ENCODE peak calls at places on chromosomes 3 and 15, in four cellular contexts. Z is ovary, V is astrocyte of the spinal cord, S is uterus. I is an unnamed sample.

GRCh38 chr3:38165722-38166387 is 518 bp downstream of the OXSR1 start:
- DNase-seq in S (peak; percentile 55), V (peak; percentile 31), Z (no peak), I (peak; percentile 38)

GRCh38 chr15:62739507-62739906 is 303.0 kb upstream of the TPM1 start:
- DNase-seq in S (no peak), V (peak; percentile 37), Z (no peak), I (peak; percentile 42)

GRCh38 chr3:13654330-13655073 is 105.6 kb downstream of the FBLN2 start:
- DNase-seq in S (no peak), Z (no peak), V (no peak), I (no peak)

GRCh38 chr3:127006781-127007436 is 24.0 kb downstream of the PLXNA1 start:
- DNase-seq in S (no peak), Z (no peak), V (no peak), I (no peak)

GRCh38 chr3:41274944-41275668 is 75.8 kb downstream of the CTNNB1 start:
- DNase-seq in S (no peak), Z (no peak), V (peak; percentile 63), I (peak; percentile 94)

GRCh38 chr15:72785452-72786243 is 2.1 kb upstream of the ADPGK start:
- DNase-seq in V (peak; percentile 87), Z (no peak), S (no peak), I (peak; percentile 60)

GRCh38 chr3:127034195-127034989 is 51.5 kb downstream of the PLXNA1 start:
- DNase-seq in Z (no peak), V (no peak), S (no peak), I (no peak)

GRCh38 chr3:97495896-97496295 is 268.7 kb upstream of the ARL6 start:
- DNase-seq in Z (no peak), V (no peak), S (no peak), I (no peak)

GRCh38 chr15:96336643-96337353 is 6.3 kb downstream of the NR2F2 start:
- DNase-seq in Z (peak; percentile 18), V (peak; percentile 51), S (no peak), I (no peak)

GRCh38 chr3:144085964-144086363 is 114.3 kb downstream of the DIPK2A start:
- DNase-seq in S (no peak), Z (no peak), V (peak; percentile 59), I (peak; percentile 14)

GRCh38 chr15:64379216-64379960 is 1.9 kb downstream of the PCLAF start:
- DNase-seq in V (peak; percentile 4), Z (no peak), S (no peak), I (peak; percentile 63)

GRCh38 chr15:75723847-75724660 is 11.4 kb upstream of the CSPG4 start:
- DNase-seq in S (peak; percentile 93), Z (peak; percentile 84), V (peak; percentile 96), I (peak; percentile 85)

GRCh38 chr15:82843561-82843960 is 34.1 kb downstream of the WHAMM start:
- DNase-seq in Z (no peak), V (no peak), S (no peak), I (no peak)

GRCh38 chr15:39125904-39126303 is 455.0 kb upstream of the THBS1 start:
- DNase-seq in S (no peak), Z (no peak), V (peak; percentile 57), I (no peak)

GRCh38 chr3:103055021-103055420 is 620.2 kb downstream of the ZPLD1 start:
- DNase-seq in Z (no peak), S (no peak), V (no peak), I (no peak)

GRCh38 chr3:191792580-191792979 is 331.6 kb downstream of the PYDC2 start:
- DNase-seq in S (no peak), V (no peak), Z (no peak), I (no peak)

GRCh38 chr3:68017069-68017468 is 362.7 kb upstream of the SUCLG2 start:
- DNase-seq in V (no peak), S (no peak), Z (no peak), I (no peak)

GRCh38 chr3:54159917-54160316 is 37.6 kb downstream of the CACNA2D3 start:
- DNase-seq in Z (no peak), V (no peak), S (no peak), I (no peak)

GRCh38 chr3:194042947-194043346 is 93.0 kb upstream of the HES1 start:
- DNase-seq in Z (no peak), S (no peak), V (peak; percentile 60), I (peak; percentile 47)

GRCh38 chr3:158167737-158168469 is 58.0 kb downstream of the RSRC1 start:
- DNase-seq in Z (no peak), V (peak; percentile 96), S (no peak), I (peak; percentile 95)

GRCh38 chr15:44490628-44491027 is 46.3 kb upstream of the EIF3J start:
- DNase-seq in Z (no peak), S (no peak), V (peak; percentile 15), I (peak; percentile 72)

GRCh38 chr15:44489464-44489863 is 47.5 kb upstream of the EIF3J start:
- DNase-seq in S (no peak), Z (no peak), V (peak; percentile 90), I (peak; percentile 88)

GRCh38 chr15:44482088-44482487 is 54.7 kb downstream of the CTDSPL2 start:
- DNase-seq in V (no peak), S (no peak), Z (no peak), I (no peak)

DNA sequence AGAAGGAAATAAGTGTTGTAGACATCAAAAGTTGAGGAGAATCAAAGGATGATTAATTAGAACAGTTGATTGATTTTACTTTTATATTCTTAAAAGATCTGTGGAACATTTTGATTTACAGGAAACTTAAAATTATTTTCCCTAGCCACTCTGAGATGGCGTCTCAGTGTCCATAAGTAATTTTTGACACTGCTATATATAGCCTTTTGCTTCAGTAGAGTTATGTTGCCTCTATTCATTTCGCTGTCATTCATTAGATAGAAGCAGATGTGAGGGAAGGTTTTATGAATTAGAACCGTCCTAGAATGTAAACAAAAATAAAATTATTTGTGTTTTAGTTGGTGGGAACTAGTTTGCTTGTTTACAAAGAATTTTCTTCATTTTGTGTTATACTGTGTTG is 51.1 kb upstream of the EIF3J start:
- DNase-seq in V (no peak), S (no peak), Z (no peak), I (no peak)
- H3K4me3 ChIP-seq in V (no peak overlapping the region), S (no peak overlapping the region), Z (no peak overlapping the region), I (no peak overlapping the region)

DNA sequence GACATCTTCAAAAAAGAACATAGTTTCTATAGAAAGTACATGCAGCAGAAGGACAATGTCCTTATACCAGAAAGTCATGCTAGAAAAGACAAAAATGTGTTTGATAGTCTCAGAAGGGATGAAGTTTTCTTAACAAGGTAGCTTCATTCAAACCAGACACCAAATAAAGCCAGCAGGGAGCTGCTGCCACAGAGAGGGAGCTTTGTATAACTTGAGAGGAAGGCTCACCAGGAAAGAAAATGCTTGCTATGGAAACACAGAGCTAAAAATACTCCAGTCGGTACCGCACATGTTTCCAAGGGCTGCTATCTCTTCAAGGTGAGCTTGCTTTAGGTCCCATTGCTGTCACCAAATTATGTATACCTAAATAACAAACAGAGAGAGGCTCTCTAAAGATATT is 1074.8 kb upstream of the ALCAM start:
- DNase-seq in Z (no peak), V (peak; percentile 62), S (no peak), I (no peak)
- H3K4me3 ChIP-seq in Z (peak overlapping the region; percentile 8), V (peak overlapping the region; percentile 4), S (no peak overlapping the region), I (peak overlapping the region; percentile 18)

GRCh38 chr15:58330836-58331561 is 100.8 kb upstream of the LIPC start:
- DNase-seq in S (no peak), Z (no peak), V (no peak), I (peak; percentile 16)
- H3K4me3 ChIP-seq in S (no peak overlapping the region), Z (no peak overlapping the region), V (no peak overlapping the region), I (peak overlapping the region; percentile 6)

GRCh38 chr15:56757884-56758283 is 24.6 kb upstream of the ZNF280D start:
- DNase-seq in V (no peak), Z (no peak), S (no peak), I (no peak)

GRCh38 chr15:56759450-56759845 is 26.1 kb upstream of the ZNF280D start:
- DNase-seq in S (peak; percentile 51), Z (no peak), V (peak; percentile 96), I (peak; percentile 91)

GRCh38 chr15:56754993-56755392 is 21.7 kb upstream of the ZNF280D start:
- DNase-seq in Z (no peak), V (no peak), S (no peak), I (peak; percentile 64)

GRCh38 chr15:56760186-56760585 is 26.9 kb upstream of the ZNF280D start:
- DNase-seq in V (peak; percentile 53), Z (no peak), S (no peak), I (peak; percentile 57)

DNA sequence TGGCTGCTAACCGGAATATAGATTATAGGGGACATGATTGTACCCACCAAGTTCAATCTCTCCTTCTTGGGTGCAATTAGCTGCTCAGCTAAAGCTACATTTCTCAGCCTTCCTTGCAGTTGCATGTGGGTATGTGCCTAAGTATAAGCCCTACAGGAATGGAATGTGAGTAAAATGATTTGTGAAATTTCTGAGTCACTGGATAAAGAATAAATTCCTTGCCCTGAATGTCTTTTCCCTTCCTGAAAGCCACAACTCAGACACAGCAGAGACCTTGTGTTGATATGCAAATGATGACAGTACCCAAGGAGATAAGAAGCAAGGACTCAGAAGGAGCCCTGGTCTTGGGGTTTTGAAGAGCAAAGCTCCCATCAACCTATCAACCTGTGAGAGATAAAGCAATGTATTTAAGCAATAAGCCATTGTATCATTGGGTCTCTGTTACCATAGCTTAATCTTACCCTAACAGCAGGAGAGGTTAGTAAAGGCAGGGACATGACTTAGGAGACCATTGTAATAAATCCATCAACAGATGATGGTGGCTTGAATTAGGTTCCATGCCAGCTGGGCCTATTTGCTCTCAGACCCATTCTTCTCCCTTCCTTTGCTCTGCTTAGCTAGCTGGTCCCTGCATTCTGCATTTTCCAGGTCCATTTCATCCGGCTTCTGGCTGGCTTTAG is 25.6 kb upstream of the ZNF280D start:
- DNase-seq in V (peak; percentile 72), S (no peak), Z (no peak), I (peak; percentile 52)
- H3K4me3 ChIP-seq in V (no peak overlapping the region), S (no peak overlapping the region), Z (no peak overlapping the region), I (no peak overlapping the region)

GRCh38 chr15:73965094-73965729 is 26.9 kb downstream of the STOML1 start:
- DNase-seq in Z (no peak), S (no peak), V (no peak), I (no peak)
- H3K4me3 ChIP-seq in Z (no peak overlapping the region), S (no peak overlapping the region), V (no peak overlapping the region), I (no peak overlapping the region)

GRCh38 chr3:36891651-36892268 is 53.1 kb downstream of the TRANK1 start:
- DNase-seq in V (no peak), S (no peak), Z (no peak), I (no peak)
- H3K4me3 ChIP-seq in V (no peak overlapping the region), S (no peak overlapping the region), Z (no peak overlapping the region), I (no peak overlapping the region)

DNA sequence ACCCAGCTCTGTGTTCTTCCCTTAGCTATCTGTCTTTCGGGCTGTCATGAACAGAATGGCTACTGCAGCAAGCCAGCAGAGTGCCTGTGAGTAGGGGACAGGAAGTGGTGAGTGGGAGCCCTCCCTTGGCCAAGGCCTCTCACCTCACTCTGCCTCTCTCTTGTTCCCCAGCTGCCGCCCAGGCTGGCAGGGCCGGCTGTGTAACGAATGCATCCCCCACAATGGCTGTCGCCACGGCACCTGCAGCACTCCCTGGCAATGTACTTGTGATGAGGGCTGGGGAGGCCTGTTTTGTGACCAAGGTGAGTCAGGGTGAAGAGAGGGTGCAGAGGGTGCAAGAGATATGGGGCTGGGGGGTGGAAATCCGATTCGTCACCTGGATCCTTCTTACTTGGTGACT is 3.0 kb downstream of the DLL4 start:
- DNase-seq in S (no peak), V (no peak), Z (no peak), I (no peak)
- H3K4me3 ChIP-seq in S (no peak overlapping the region), V (no peak overlapping the region), Z (no peak overlapping the region), I (no peak overlapping the region)

I was measured in foreskin fibroblast.